ENCODE peak calls at places on chromosomes 16 and 17, in four cellular contexts. Y is RPMI7951, S is A549, R is EH. J is an unnamed sample.

GRCh38 chr16:4392382-4393242 is 21.0 kb downstream of the VASN start:
- DNase-seq in Y (peak), R (peak), S (no peak), J (peak)

GRCh38 chr17:17998934-17999333 is 26.3 kb downstream of the DRC3 start:
- DNase-seq in S (no peak), R (no peak), Y (no peak), J (no peak)

GRCh38 chr17:76240461-76241204 is at the start of gene RNF157:
- DNase-seq in S (peak), R (peak), Y (peak), J (peak)

GRCh38 chr17:6045621-6046357 is 24.4 kb upstream of the WSCD1 start:
- DNase-seq in Y (no peak), R (peak), S (no peak), J (no peak)

GRCh38 chr17:36943250-36944220 is 5.2 kb upstream of the AATF start:
- DNase-seq in R (no peak), Y (no peak), S (no peak), J (no peak)

GRCh38 chr16:4888428-4889135 is 41.3 kb downstream of the UBN1 start:
- DNase-seq in Y (no peak), R (no peak), S (no peak), J (no peak)

GRCh38 chr16:3004319-3004718 is 8.4 kb upstream of the CLDN9 start:
- DNase-seq in Y (no peak), R (peak), S (no peak), J (no peak)

GRCh38 chr16:14325921-14326401 is 254.8 kb downstream of the MRTFB start:
- DNase-seq in R (no peak), S (no peak), Y (no peak), J (no peak)

GRCh38 chr17:69712801-69713311 is 298.4 kb downstream of the MAP2K6 start:
- DNase-seq in R (no peak), Y (peak), S (no peak), J (no peak)

GRCh38 chr17:82781894-82782274 is 30.0 kb downstream of the TBCD start:
- DNase-seq in S (peak), Y (peak), R (peak), J (peak)

GRCh38 chr16:81443688-81444447 is 740 bp upstream of the CMIP start:
- DNase-seq in S (no peak), Y (no peak), R (no peak), J (no peak)

GRCh38 chr16:87707097-87707496 is 58.7 kb downstream of the KLHDC4 start:
- DNase-seq in R (no peak), S (no peak), Y (no peak), J (no peak)

GRCh38 chr17:77396610-77397009 is 255.8 kb downstream of the SEC14L1 start:
- DNase-seq in R (peak), Y (no peak), S (no peak), J (no peak)

GRCh38 chr16:75043175-75043937 is 44.5 kb downstream of the ZNRF1 start:
- DNase-seq in Y (no peak), S (no peak), R (no peak), J (no peak)